ENCODE peak calls at places on chromosomes 13 and 19, in eight cellular contexts. T is Peyer's patch, N is transverse colon, A is IMR-90, Y is esophagus squamous epithelium, B is ovary, X is spleen, D is tibial nerve. M is an unnamed sample. For H3K4me1, the result is how much of the 10 kb centered on the place peaks cover.

GRCh38 chr19:45976180-45976579 is 2.5 kb upstream of the NOVA2 start:
- DNase-seq in T (no peak), N (no peak), A (no peak), Y (no peak), B (no peak), X (no peak), D (no peak), M (no peak)

GRCh38 chr19:21604351-21604926 is 99.0 kb downstream of the ZNF429 start:
- DNase-seq in T (no peak), N (no peak), A (peak), Y (no peak), B (no peak), X (no peak), D (no peak), M (no peak)

GRCh38 chr13:108915095-108915633 is 285.8 kb downstream of the MYO16 start:
- DNase-seq in T (no peak), N (no peak), A (peak), Y (no peak), B (no peak), X (no peak), D (no peak), M (no peak)

GRCh38 chr19:407501-408440 is 1.2 kb downstream of the C2CD4C start:
- DNase-seq in T (peak), N (no peak), A (no peak), Y (no peak), B (no peak), X (peak), D (no peak), M (no peak)

GRCh38 chr19:1249298-1249989 is 1.1 kb downstream of the MIDN start:
- DNase-seq in T (peak), N (peak), A (peak), Y (peak), B (peak), X (peak), D (peak), M (peak)

GRCh38 chr19:34350161-34350561 is 14.8 kb upstream of the GPI start:
- DNase-seq in T (no peak), N (no peak), A (peak), Y (no peak), B (no peak), X (no peak), D (no peak), M (no peak)

GRCh38 chr13:52851153-52851962 is 2.9 kb upstream of the PCDH8 start:
- DNase-seq in T (peak), N (peak), A (no peak), Y (no peak), B (peak), X (no peak), D (no peak), M (no peak)

GRCh38 chr13:47117268-47117667 is 220.4 kb upstream of the HTR2A start:
- DNase-seq in T (no peak), N (no peak), A (peak), Y (no peak), B (no peak), X (no peak), D (no peak), M (no peak)

GRCh38 chr19:21569497-21569870 is 64.1 kb downstream of the ZNF429 start:
- DNase-seq in T (no peak), N (peak), A (no peak), Y (no peak), B (peak), X (no peak), D (no peak), M (no peak)

GRCh38 chr13:27810009-27810408 is 17.7 kb downstream of the GSX1 start:
- DNase-seq in T (no peak), N (no peak), A (no peak), Y (no peak), B (no peak), X (no peak), D (no peak), M (no peak)

GRCh38 chr19:54928299-54928698 is 19.0 kb downstream of the NLRP7 start:
- DNase-seq in T (no peak), N (no peak), A (no peak), Y (no peak), B (no peak), X (no peak), D (no peak), M (no peak)

GRCh38 chr19:30214651-30215051 is 157.5 kb upstream of the ZNF536 start:
- DNase-seq in T (no peak), N (no peak), A (no peak), Y (no peak), B (no peak), X (no peak), D (no peak), M (no peak)

GRCh38 chr19:47253467-47253881 is 2.9 kb upstream of the CCDC9 start:
- DNase-seq in T (no peak), N (no peak), A (peak), Y (no peak), B (no peak), X (no peak), D (no peak), M (no peak)

GRCh38 chr13:91066745-91067144 is 280.7 kb upstream of the MIR17HG start:
- DNase-seq in T (no peak), N (no peak), A (no peak), Y (no peak), B (no peak), X (no peak), D (no peak), M (no peak)

GRCh38 chr13:97586941-97587340 is 153.0 kb downstream of the RAP2A start:
- DNase-seq in T (no peak), N (no peak), A (no peak), Y (no peak), B (no peak), X (no peak), D (no peak), M (no peak)

GRCh38 chr13:49561064-49561410 is 24.3 kb downstream of the RCBTB1 start:
- DNase-seq in T (no peak), N (no peak), A (no peak), Y (no peak), B (no peak), X (no peak), D (no peak), M (peak)

GRCh38 chr19:2145831-2146241 is 5.5 kb downstream of the AP3D1 start:
- DNase-seq in T (no peak), N (no peak), A (peak), Y (no peak), B (no peak), X (no peak), D (no peak), M (no peak)

GRCh38 chr19:17467471-17468301 is 2.6 kb upstream of the SLC27A1 start:
- DNase-seq in T (no peak), N (no peak), A (no peak), Y (no peak), B (no peak), X (no peak), D (no peak), M (no peak)

GRCh38 chr19:17469092-17469370 is 1.3 kb upstream of the SLC27A1 start:
- DNase-seq in T (no peak), N (no peak), A (peak), Y (no peak), B (no peak), X (no peak), D (no peak), M (no peak)

GRCh38 chr19:17470204-17470841 is at the start of gene SLC27A1:
- DNase-seq in T (peak), N (peak), A (peak), Y (peak), B (peak), X (peak), D (peak), M (peak)

GRCh38 chr19:17469371-17470203 is 737 bp upstream of the SLC27A1 start:
- DNase-seq in T (peak), N (peak), A (peak), Y (peak), B (peak), X (peak), D (peak), M (peak)

GRCh38 chr19:17468302-17469091 is 1.8 kb upstream of the SLC27A1 start:
- DNase-seq in T (no peak), N (peak), A (no peak), Y (no peak), B (peak), X (peak), D (peak), M (peak)
- TF ChIP-seq POLR2A in T (no peak), N (no peak), A (no peak), Y (no peak), B (no peak), X (no peak), D (no peak), M (no peak)

DNA sequence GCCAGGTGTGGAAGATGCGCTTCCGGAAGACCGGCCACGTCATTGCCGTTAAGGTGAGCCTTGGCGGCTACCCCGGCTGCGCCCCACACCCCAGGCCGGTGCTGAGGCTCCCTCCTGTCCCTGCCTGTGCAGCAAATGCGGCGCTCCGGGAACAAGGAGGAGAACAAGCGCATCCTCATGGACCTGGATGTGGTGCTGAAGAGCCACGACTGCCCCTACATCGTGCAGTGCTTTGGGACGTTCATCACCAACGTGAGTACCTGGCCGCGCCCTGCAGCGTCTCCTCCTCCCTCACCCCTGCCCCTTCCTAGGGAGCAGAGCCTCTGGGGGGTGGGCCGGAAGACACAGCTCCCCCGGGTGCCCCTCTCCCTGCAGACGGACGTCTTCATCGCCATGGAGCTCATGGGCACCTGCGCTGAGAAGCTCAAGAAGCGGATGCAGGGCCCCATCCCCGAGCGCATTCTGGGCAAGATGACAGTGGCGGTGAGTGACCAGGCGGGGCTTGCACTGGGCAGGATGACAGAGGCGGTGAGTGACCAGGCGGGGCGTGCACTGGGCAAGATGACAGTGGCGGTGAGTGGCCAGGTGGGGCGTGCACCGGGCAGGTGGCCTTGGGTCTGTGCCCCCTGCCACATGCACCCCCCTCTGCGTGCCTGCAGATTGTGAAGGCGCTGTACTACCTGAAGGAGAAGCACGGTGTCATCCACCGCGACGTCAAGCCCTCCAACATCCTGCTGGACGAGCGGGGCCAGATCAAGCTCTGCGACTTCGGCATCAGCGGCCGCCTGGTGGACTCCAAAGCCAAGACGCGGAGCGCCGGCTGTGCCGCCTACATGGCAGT is 4.1 kb upstream of the TGFBR3L start:
- DNase-seq in T (no peak), N (no peak), A (no peak), Y (no peak), B (peak), X (peak), D (no peak), M (peak)
- H3K4me1 ChIP-seq in T (under half), N (under half), A (under half), Y (under half), B (under half), X (under half), D (under half), M (under half)

DNA sequence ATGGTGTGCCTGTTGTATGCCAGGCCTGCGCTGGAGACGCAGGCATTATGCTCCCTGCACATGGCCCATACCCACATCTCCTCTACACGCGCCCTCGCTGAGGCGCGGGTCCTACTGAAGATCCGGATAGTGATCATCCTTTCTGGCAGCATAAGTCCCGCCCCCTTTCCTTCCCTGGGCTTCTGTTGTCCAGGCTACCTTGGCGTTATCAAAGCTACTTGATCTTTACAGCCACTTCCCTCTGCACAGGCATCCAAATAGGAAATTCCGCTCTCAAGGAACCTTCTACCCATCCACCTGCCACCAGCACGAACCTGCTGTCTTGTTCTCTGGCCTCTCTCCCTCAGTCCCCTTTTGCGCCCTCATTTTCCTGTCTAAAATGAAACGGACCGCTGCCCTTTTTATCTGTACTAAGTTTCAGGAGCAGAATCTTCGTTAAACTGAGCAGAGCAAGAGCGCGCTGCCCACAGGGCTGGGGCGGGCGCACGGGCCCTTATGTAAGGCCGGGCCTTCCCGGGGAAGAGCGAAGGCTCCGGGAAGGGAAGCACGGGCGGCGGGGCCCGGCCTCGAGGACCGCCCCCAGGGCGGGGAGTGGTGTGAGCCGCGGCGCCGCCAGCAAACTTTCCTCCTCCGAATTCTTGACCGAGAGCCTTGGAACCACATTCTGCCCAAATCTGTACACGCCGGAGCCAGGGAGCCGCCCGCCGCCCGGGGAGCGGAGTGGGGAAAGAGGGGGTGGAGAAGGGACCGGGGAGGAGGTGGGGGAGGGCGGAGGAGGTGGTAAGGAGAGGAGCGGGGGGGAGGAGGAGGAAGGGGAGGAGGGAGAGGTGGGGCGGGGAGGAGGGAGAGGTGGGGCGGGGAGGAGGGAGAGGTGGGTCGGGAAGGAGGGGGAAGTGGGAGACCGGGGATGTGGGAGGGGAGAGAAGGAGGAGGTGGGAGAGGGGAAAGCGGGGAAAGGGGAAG is 919 bp upstream of the UBE2L5 start:
- DNase-seq in T (peak), N (peak), A (peak), Y (peak), B (peak), X (peak), D (peak), M (peak)
- TF ChIP-seq POLR2A in T (peak), N (peak), A (no peak), Y (peak), B (peak), X (no peak), D (peak), M (peak)

GRCh38 chr13:59787679-59788078 is 376.0 kb downstream of the DIAPH3 start:
- DNase-seq in T (no peak), N (no peak), A (no peak), Y (no peak), B (no peak), X (no peak), D (no peak), M (no peak)
- H3K4me1 ChIP-seq in T (under half), N (under half), A (under half), Y (under half), B (under half), X (under half), D (under half), M (under half)

DNA sequence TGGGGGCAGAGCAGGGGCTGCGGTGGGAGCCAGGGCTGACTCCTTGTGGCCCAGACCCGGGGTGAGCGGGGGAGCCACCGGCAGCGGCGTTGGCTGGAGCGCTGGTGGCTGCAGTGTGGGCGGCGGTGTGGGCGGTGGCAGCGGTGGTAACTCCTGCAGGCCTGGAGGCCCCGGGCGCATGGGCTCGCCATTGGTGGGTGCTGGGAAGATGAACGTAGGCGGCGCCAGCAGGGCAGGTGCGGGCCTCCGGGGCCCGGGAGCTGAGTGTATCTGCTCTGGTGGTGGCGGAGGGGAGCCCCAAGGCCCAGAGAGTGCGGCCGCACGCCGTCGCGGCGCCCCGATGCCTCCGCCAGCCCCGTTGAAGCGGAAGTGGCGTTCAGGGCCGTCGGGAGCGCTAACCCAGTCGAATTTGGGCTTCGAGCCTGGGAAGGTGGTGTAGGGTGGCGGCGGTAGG is 2.0 kb downstream of the GGN start:
- DNase-seq in T (no peak), N (no peak), A (no peak), Y (no peak), B (peak), X (no peak), D (no peak), M (no peak)
- TF ChIP-seq POLR2A in T (no peak), N (no peak), A (no peak), Y (no peak), B (no peak), X (no peak), D (no peak), M (no peak)

GRCh38 chr13:104387514-104387913 is 1321.3 kb upstream of the SLC10A2 start:
- DNase-seq in T (no peak), N (no peak), A (no peak), Y (no peak), B (no peak), X (no peak), D (no peak), M (no peak)
- H3K4me1 ChIP-seq in T (under half), N (under half), A (under half), Y (under half), B (under half), X (under half), D (under half), M (under half)

DNA sequence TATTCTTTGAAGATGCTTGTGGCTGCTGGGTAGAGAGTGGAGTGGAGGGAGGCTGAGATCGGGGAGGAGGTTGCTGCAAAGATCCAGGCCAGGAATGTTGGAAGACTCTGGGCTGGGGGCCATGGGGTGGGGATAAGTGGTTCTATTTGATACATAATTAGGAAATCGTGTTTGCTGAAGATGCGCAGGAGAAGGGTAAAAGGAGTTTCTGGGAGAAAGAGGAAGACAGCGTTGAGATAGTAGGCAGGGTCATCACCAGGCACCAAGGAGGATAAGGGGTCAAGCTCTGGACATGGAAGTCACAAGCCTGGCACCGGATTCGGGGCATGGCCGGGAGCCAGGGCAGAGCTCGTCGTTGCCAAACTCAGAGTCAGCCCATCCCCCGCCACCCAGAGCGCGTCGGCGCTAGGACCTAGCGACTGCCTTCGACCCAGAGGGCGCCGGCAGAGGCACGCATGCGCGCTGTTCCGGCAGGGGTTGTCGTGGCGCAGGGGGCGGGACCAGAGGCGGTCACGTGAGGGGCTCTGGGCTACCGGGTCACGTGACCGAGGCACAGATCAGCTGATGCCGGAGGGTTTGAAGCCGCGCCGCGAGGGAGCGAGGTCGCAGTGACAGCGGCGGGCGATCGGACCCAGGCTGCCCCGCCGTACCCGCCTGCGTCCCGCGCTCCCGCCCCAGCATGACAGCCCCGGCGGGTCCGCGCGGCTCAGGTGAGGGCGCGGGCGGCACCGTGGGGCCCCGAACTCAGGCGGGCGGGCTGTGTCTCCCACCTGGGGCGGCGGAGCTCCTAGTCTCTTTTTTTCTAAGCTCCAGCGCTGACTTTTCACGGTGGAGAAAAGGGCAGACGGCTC is at the start of gene MCOLN1:
- DNase-seq in T (peak), N (peak), A (peak), Y (peak), B (peak), X (peak), D (peak), M (peak)
- TF ChIP-seq POLR2A in T (peak), N (peak), A (no peak), Y (peak), B (peak), X (peak), D (peak), M (no peak)

GRCh38 chr13:44757671-44758070 is 181.5 kb upstream of the TSC22D1 start:
- DNase-seq in T (no peak), N (no peak), A (no peak), Y (no peak), B (no peak), X (no peak), D (no peak), M (no peak)
- H3K4me1 ChIP-seq in T (under half), N (half or more), A (under half), Y (under half), B (under half), X (under half), D (under half), M (under half)